ENCODE peak calls at places on chromosome 14, in eight cellular contexts. R is activated naive CD4-positive, alpha-beta T cell treated with Interleukin-2 at 50 U/mL for 16 hours; D is activated CD8-positive, alpha-beta T cell treated with anti-CD3 and anti-CD28 coated beads for 36 hours; S is GM03348; C is COR-L47; H is GM04503; Y is NCI-H524; K is stimulated activated CD4-positive, alpha-beta T cell treated with anti-CD3 and anti-CD28 coated beads, Interleukin-1b, Interleukin-23, amount 100 ng/mL, for 24 hours. N is an unnamed sample.

GRCh38 chr14:64995291-64995690 is 8.6 kb downstream of the FNTB start:
- DNase-seq in R (no peak), D (no peak), S (no peak), C (no peak), H (no peak), Y (no peak), K (no peak), N (no peak)

GRCh38 chr14:59454131-59454530 is 11.0 kb downstream of the GPR135 start:
- DNase-seq in R (no peak), D (no peak), S (peak; percentile 83), C (no peak), H (peak; percentile 96), Y (no peak), K (no peak), N (no peak)

GRCh38 chr14:36105401-36105800 is 71.1 kb downstream of the PTCSC3 start:
- DNase-seq in R (no peak), D (no peak), S (no peak), C (peak; percentile 21), H (no peak), Y (peak; percentile 41), K (no peak), N (peak; percentile 4)

GRCh38 chr14:62117718-62118164 is 355.5 kb downstream of the SNAPC1 start:
- DNase-seq in R (no peak), D (no peak), S (no peak), C (no peak), H (no peak), Y (peak; percentile 69), K (no peak), N (no peak)

GRCh38 chr14:92105845-92106094 is 612 bp downstream of the ATXN3 start:
- DNase-seq in R (peak; percentile 24), D (peak; percentile 28), S (peak; percentile 51), C (no peak), H (no peak), Y (no peak), K (no peak), N (peak; percentile 24)

GRCh38 chr14:58280954-58281787 is 17.2 kb upstream of the ARID4A start:
- DNase-seq in R (peak; percentile 20), D (peak; percentile 42), S (peak; percentile 76), C (no peak), H (peak; percentile 90), Y (no peak), K (no peak), N (peak; percentile 56)

GRCh38 chr14:94795372-94795771 is 25.5 kb upstream of the GSC start:
- DNase-seq in R (no peak), D (no peak), S (no peak), C (no peak), H (no peak), Y (no peak), K (no peak), N (no peak)

GRCh38 chr14:23033801-23034497 is 751 bp downstream of the PSMB5 start:
- DNase-seq in R (no peak), D (peak; percentile 35), S (no peak), C (no peak), H (no peak), Y (no peak), K (no peak), N (no peak)

GRCh38 chr14:101225729-101226152 is 322.2 kb upstream of the RTL1 start:
- DNase-seq in R (no peak), D (no peak), S (no peak), C (no peak), H (no peak), Y (no peak), K (no peak), N (no peak)

GRCh38 chr14:70350078-70350477 is 9.4 kb downstream of the COX16 start:
- DNase-seq in R (no peak), D (no peak), S (no peak), C (no peak), H (no peak), Y (no peak), K (no peak), N (no peak)